ENCODE peak calls at places on chromosomes 4 and X, in seven cellular contexts. X is activated CD4-positive, alpha-beta T cell treated with anti-CD3 and anti-CD28 coated beads, Interleukin-2, amount 50 U/mL, for 24 hours; B is nucleus accumbens; F is A673; E is AG10803; N is brain microvascular endothelial cell; K is stimulated activated CD4-positive, alpha-beta T cell treated with anti-CD3 and anti-CD28 coated beads, Interleukin-12 subunit alpha, Interleukin-12 subunit beta, amount 100 ng/mL, for 4 hours. J is an unnamed sample.

GRCh38 chr4:147582386-147583077 is 34.7 kb upstream of the TMEM184C start:
- DNase-seq in B (no peak), F (no peak), E (peak), X (no peak), K (no peak), N (peak), J (no peak)

GRCh38 chr4:155809835-155810234 is 51.0 kb downstream of the GUCY1B1 start:
- DNase-seq in F (peak), E (peak), N (peak), K (no peak), X (no peak), B (no peak), J (no peak)

GRCh38 chrX:72532371-72532770 is 40.3 kb downstream of the HDAC8 start:
- DNase-seq in E (peak), F (no peak), X (no peak), N (peak), K (no peak), B (no peak), J (no peak)

GRCh38 chr4:166816901-166817300 is 417.4 kb downstream of the SPOCK3 start:
- DNase-seq in F (peak), K (no peak), E (no peak), N (no peak), B (no peak), X (no peak), J (peak)

GRCh38 chr4:66750273-66750672 is 795.0 kb downstream of the CENPC start:
- DNase-seq in E (no peak), K (no peak), B (no peak), X (no peak), N (peak), F (no peak), J (no peak)

GRCh38 chrX:105822138-105823091 is at the start of gene NRK:
- DNase-seq in F (no peak), E (no peak), N (peak), B (no peak), K (no peak), X (no peak), J (no peak)

GRCh38 chrX:154464806-154465365 is 6.8 kb downstream of the PLXNA3 start:
- DNase-seq in B (no peak), F (no peak), N (no peak), X (no peak), K (no peak), E (no peak), J (no peak)

GRCh38 chrX:149521438-149521837 is 16.3 kb upstream of the IDS start:
- DNase-seq in N (no peak), E (no peak), F (no peak), X (no peak), K (no peak), B (no peak), J (no peak)

GRCh38 chrX:18422325-18422724 is 3.1 kb upstream of the CDKL5 start:
- DNase-seq in X (no peak), B (no peak), F (no peak), N (peak), E (peak), K (no peak), J (no peak)

GRCh38 chrX:123665197-123665596 is 67.7 kb downstream of the THOC2 start:
- DNase-seq in B (no peak), X (no peak), N (no peak), K (no peak), E (no peak), F (no peak), J (no peak)

GRCh38 chr4:186068581-186069402 is at the start of gene TLR3:
- DNase-seq in X (no peak), K (no peak), F (peak), E (peak), B (no peak), N (peak), J (no peak)

GRCh38 chrX:5936438-5936837 is 292.2 kb downstream of the NLGN4X start:
- DNase-seq in F (peak), E (peak), N (no peak), X (no peak), B (no peak), K (no peak), J (no peak)

GRCh38 chr4:52824603-52825310 is 37.4 kb upstream of the RASL11B start:
- DNase-seq in K (no peak), F (no peak), E (peak), X (no peak), B (no peak), N (no peak), J (no peak)

GRCh38 chr4:179145746-179146530 is 1703.7 kb upstream of the AGA start:
- DNase-seq in N (peak), X (no peak), B (no peak), F (no peak), E (no peak), K (no peak), J (no peak)

GRCh38 chrX:33741807-33742206 is 390.3 kb downstream of the FAM47A start:
- DNase-seq in E (no peak), F (peak), B (no peak), X (no peak), K (no peak), N (no peak), J (no peak)

GRCh38 chrX:129041319-129041718 is 482.0 kb downstream of the SMARCA1 start:
- DNase-seq in E (no peak), B (no peak), F (no peak), K (no peak), X (no peak), N (no peak), J (no peak)

GRCh38 chr4:119678761-119679160 is 50.2 kb upstream of the PDE5A start:
- DNase-seq in B (no peak), K (no peak), F (no peak), E (no peak), X (no peak), N (no peak), J (no peak)

GRCh38 chrX:51893931-51894696 is 691 bp downstream of the MAGED1 start:
- DNase-seq in X (no peak), N (no peak), E (peak), B (no peak), F (peak), K (no peak), J (peak)

GRCh38 chr4:83561381-83561780 is 25.5 kb downstream of the GPAT3 start:
- DNase-seq in F (no peak), E (peak), K (no peak), N (peak), X (no peak), B (no peak), J (peak)

GRCh38 chr4:180041576-180041975 is 2201.6 kb upstream of the TENM3 start:
- DNase-seq in K (no peak), N (no peak), B (no peak), X (no peak), F (no peak), E (no peak), J (no peak)

GRCh38 chrX:73214366-73215094 is at the start of gene NAP1L2:
- DNase-seq in N (no peak), F (peak), K (peak), X (no peak), B (peak), E (peak), J (peak)

GRCh38 chrX:38335382-38335781 is 8.1 kb upstream of the RPGR start:
- DNase-seq in K (no peak), F (peak), X (no peak), B (no peak), E (no peak), N (no peak), J (no peak)

GRCh38 chrX:69314436-69315348 is 149.4 kb upstream of the PJA1 start:
- DNase-seq in E (no peak), X (no peak), B (no peak), F (no peak), K (no peak), N (no peak), J (no peak)

J was measured in left colon.